ENCODE peak calls at places on chromosomes 16 and 17, in four cellular contexts. P is GM13976, L is glutamatergic neuron, T is lower leg skin. E is an unnamed sample.

GRCh38 chr17:43030137-43030767 is 5.2 kb downstream of the RND2 start:
- DNase-seq in P (no peak), L (no peak), T (no peak), E (no peak)

GRCh38 chr17:77329741-77330531 is 189.2 kb downstream of the SEC14L1 start:
- DNase-seq in P (peak), L (no peak), T (peak), E (no peak)

GRCh38 chr17:41687828-41688640 is 651 bp upstream of the EIF1 start:
- DNase-seq in P (no peak), L (no peak), T (no peak), E (no peak)

GRCh38 chr16:50265260-50265659 is 1.1 kb upstream of the ADCY7 start:
- DNase-seq in P (no peak), L (no peak), T (peak), E (no peak)

GRCh38 chr17:40511667-40512221 is 10.3 kb upstream of the TNS4 start:
- DNase-seq in P (peak), L (no peak), T (peak), E (no peak)

GRCh38 chr17:65183736-65184135 is 46.6 kb downstream of the RGS9 start:
- DNase-seq in P (no peak), L (no peak), T (no peak), E (no peak)

GRCh38 chr16:73011926-73012325 is 36.0 kb downstream of the ZFHX3 start:
- DNase-seq in P (no peak), L (no peak), T (peak), E (no peak)

GRCh38 chr17:489758-490329 is 137.2 kb upstream of the RPH3AL start:
- DNase-seq in P (peak), L (peak), T (no peak), E (peak)

GRCh38 chr16:79439866-79440265 is 160.7 kb downstream of the MAF start:
- DNase-seq in P (no peak), L (no peak), T (no peak), E (no peak)

GRCh38 chr16:79449906-79450305 is 150.6 kb downstream of the MAF start:
- DNase-seq in P (no peak), L (no peak), T (no peak), E (no peak)

GRCh38 chr16:79449067-79449466 is 151.5 kb downstream of the MAF start:
- DNase-seq in P (no peak), L (no peak), T (no peak), E (no peak)

GRCh38 chr16:79444522-79445040 is 156.0 kb downstream of the MAF start:
- DNase-seq in P (no peak), L (no peak), T (no peak), E (no peak)
- TF ChIP-seq CTCF in P (no peak), L (no peak), T (no peak), E (no peak)

GRCh38 chr17:44757918-44758413 is 822 bp upstream of the ADAM11 start:
- DNase-seq in P (no peak), L (no peak), T (no peak), E (no peak)

GRCh38 chr17:44759916-44760243 is 1.1 kb downstream of the ADAM11 start:
- DNase-seq in P (no peak), L (no peak), T (no peak), E (no peak)

GRCh38 chr17:44760474-44761308 is 1.9 kb downstream of the ADAM11 start:
- DNase-seq in P (no peak), L (peak), T (no peak), E (no peak)

GRCh38 chr17:44758414-44759095 is at the start of gene ADAM11:
- DNase-seq in P (peak), L (peak), T (no peak), E (peak)

GRCh38 chr17:44759096-44759915 is 518 bp downstream of the ADAM11 start:
- DNase-seq in P (no peak), L (peak), T (no peak), E (peak)
- TF ChIP-seq CTCF in P (no peak), L (no peak), T (no peak), E (peak)

GRCh38 chr17:68035131-68035522 is 408 bp upstream of the KPNA2 start:
- DNase-seq in P (no peak), L (peak), T (peak), E (peak)
- TF ChIP-seq CTCF in P (no peak), L (no peak), T (no peak), E (no peak)

GRCh38 chr16:71885261-71885650 is 1.3 kb upstream of the ZNF821 start:
- DNase-seq in P (no peak), L (no peak), T (no peak), E (no peak)

GRCh38 chr16:71882505-71883192 is 1.3 kb downstream of the ZNF821 start:
- DNase-seq in P (peak), L (peak), T (peak), E (peak)

GRCh38 chr16:71880176-71880575 is 3.8 kb downstream of the ZNF821 start:
- DNase-seq in P (no peak), L (no peak), T (no peak), E (no peak)

GRCh38 chr16:71883849-71884638 is at the start of gene ZNF821:
- DNase-seq in P (peak), L (peak), T (peak), E (peak)

DNA sequence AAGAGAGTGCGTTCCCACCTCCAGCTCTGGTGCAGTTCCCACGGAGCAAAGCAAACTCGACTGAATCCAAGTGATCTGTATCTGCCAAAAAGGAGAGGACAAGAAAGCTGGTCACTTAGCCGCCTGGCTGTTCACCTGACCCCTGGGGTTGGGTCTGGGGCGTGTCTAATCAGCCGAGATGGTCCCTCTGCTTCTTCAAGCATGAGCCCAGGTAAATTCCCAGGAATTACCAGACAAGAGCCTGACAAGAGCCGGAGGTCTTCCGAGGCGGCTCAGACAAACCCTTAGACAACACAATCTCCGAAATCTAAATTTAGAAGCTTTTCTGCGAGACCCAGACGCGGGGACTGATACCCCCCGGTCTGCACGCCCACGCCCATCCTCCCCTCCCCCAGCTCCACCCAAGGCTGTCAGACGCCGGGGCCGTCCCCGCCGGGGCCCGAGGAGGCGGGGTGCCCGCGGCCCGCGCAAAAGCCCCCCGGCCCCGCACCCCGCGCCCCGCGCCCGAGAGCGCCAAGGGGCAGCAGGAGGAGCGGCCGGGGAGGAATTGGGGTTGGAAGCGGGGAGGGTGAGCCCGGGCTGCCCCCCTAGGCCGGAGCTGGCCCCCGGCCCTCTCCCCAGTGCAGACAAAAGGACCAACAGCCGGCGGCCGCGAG is 661 bp downstream of the ZNF821 start:
- DNase-seq in P (peak), L (peak), T (peak), E (peak)
- TF ChIP-seq CTCF in P (peak), L (peak), T (no peak), E (no peak)

DNA sequence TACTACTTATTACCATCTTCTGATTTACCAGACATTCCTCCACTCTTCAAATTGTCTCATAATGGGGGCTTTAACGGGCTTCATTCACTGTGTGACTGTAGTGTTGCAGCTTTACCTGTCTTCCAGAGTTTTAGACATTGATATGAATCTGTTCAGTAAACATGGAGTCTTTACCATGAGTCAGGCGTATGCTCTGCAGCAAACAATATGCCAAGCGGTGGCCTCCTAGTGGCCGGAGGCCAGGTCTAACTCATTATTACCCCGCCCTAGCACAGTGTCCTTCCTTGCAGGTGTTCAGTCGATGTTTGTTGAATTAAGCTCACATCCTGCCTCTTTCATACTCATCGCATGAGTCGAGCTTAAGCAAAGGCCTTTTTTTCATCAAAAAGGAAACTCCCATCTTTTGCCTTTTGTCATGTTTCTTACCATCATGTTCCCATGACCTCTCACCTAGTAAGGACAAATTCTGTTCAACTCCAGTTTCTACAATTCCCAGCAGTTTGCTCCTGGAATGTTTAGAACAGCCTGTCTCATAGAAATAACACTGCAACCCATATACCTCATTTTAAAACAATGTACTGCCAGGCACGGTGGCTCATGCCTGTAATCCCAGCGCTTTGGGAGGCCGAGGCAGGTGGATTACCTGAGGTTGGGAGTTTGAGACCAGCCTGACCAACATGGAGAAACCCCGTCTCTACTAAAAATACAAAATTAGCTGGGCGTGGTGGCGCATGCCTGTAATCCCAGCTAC is 39.4 kb downstream of the TUBD1 start:
- DNase-seq in P (peak), L (peak), T (peak), E (no peak)
- TF ChIP-seq CTCF in P (no peak), L (peak), T (no peak), E (no peak)

GRCh38 chr17:50620848-50621247 is 13.8 kb upstream of the ABCC3 start:
- DNase-seq in P (no peak), L (peak), T (no peak), E (no peak)
- TF ChIP-seq CTCF in P (no peak), L (peak), T (no peak), E (peak)

GRCh38 chr17:74748279-74748528 is 224 bp upstream of the NHERF1 start:
- DNase-seq in P (no peak), L (no peak), T (no peak), E (no peak)
- TF ChIP-seq CTCF in P (no peak), L (no peak), T (no peak), E (no peak)

DNA sequence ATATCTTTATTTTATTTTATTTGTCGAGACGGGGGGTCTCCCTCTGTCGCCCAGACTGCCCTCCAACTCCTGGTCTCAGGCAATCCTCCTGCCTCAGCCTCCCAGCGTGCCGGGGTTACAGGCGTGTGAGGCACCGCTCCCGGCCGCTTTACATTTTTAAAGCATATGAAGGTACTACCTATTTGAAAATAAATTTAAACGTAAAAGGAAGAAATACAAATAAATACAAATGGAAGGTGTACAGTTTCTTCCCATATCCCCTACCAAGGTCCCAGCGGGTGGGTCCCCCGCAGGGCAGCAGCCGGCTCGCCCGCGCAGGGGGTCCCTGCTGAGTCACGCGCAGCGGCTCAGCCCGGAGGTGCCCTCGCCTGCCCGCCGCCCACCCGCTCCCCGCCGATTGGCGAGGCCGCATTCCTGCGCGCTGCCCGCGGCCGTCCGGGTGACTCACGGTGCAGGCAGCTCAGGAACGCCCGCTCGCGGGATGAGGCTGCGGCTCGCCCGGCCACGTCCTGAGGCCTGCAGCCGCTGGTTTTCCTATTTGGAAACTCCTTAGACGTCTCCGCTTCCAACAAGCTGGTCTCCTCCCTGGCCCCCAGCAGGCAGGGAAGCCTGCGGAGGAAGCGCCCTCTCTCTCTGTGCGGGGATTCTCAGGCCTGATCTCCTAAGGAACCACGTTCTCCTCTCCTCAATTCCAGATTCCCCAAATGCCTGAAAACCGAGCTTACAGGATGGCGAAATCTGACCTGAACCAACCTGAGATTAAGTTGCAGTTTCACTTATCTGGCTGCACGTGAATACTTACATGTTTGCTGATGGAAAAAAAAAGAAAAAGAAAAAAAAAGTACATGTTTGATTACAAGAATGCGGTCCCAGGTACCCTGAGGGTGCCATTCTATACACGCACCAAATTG is 54.8 kb upstream of the MAP3K14 start:
- DNase-seq in P (no peak), L (peak), T (peak), E (peak)
- TF ChIP-seq CTCF in P (no peak), L (no peak), T (no peak), E (no peak)

GRCh38 chr16:88839026-88839529 is 17.7 kb downstream of the GALNS start:
- DNase-seq in P (no peak), L (no peak), T (no peak), E (no peak)
- TF ChIP-seq CTCF in P (no peak), L (no peak), T (no peak), E (no peak)

GRCh38 chr17:34299918-34300600 is 14.5 kb downstream of the CCL11 start:
- DNase-seq in P (no peak), L (no peak), T (peak), E (no peak)
- TF ChIP-seq CTCF in P (no peak), L (no peak), T (no peak), E (no peak)

E was measured in nephron progenitor cell.